ENCODE peak calls at places on chromosomes 2 and 18, in eight cellular contexts. Y is ACHN; D is non-pigmented ciliary epithelial cell; E is stimulated activated CD4-positive, alpha-beta T cell treated with anti-CD3 and anti-CD28 coated beads, Interleukin-1b, Interleukin-23, amount 100 ng/mL, for 48 hours; X is NCI-H1105; U is kidney glomerular epithelial cell; J is fibroblast of lung; A is fibroblast of gingiva. I is an unnamed sample.

GRCh38 chr2:7721413-7721995 is 804.3 kb downstream of the RNF144A start:
- DNase-seq in X (no peak), U (no peak), Y (no peak), E (no peak), A (no peak), J (no peak), D (no peak), I (no peak)

GRCh38 chr2:36411962-36412444 is 56.4 kb downstream of the CRIM1 start:
- DNase-seq in E (no peak), A (peak), Y (peak), D (no peak), U (peak), X (no peak), J (no peak), I (no peak)

GRCh38 chr2:105238664-105239240 is 2.8 kb upstream of the GPR45 start:
- DNase-seq in A (no peak), E (no peak), D (no peak), X (no peak), Y (peak), J (peak), U (peak), I (no peak)

GRCh38 chr2:230758566-230759480 is 46.2 kb downstream of the CAB39 start:
- DNase-seq in A (peak), D (no peak), J (peak), E (no peak), U (peak), Y (no peak), X (no peak), I (no peak)

GRCh38 chr2:71880846-71881610 is 266.6 kb downstream of the CYP26B1 start:
- DNase-seq in Y (peak), A (peak), X (no peak), E (no peak), U (no peak), J (peak), D (no peak), I (no peak)

GRCh38 chr2:206218792-206219509 is 55.5 kb upstream of the ZDBF2 start:
- DNase-seq in U (no peak), X (no peak), D (no peak), J (no peak), A (no peak), Y (no peak), E (no peak), I (no peak)

GRCh38 chr2:190722061-190722759 is 73.3 kb downstream of the NAB1 start:
- DNase-seq in D (no peak), A (no peak), E (peak), X (no peak), U (no peak), Y (no peak), J (peak), I (peak)

GRCh38 chr18:79531386-79531785 is 135.7 kb downstream of the NFATC1 start:
- DNase-seq in Y (no peak), D (no peak), X (no peak), E (no peak), J (no peak), A (no peak), U (no peak), I (no peak)

GRCh38 chr2:145815933-145816332 is 1296.0 kb upstream of the ZEB2 start:
- DNase-seq in A (no peak), U (no peak), E (no peak), Y (no peak), D (no peak), X (no peak), J (no peak), I (no peak)

GRCh38 chr2:72815655-72816268 is 10.1 kb downstream of the EXOC6B start:
- DNase-seq in U (no peak), J (no peak), A (peak), X (no peak), E (no peak), D (no peak), Y (no peak), I (no peak)

GRCh38 chr2:172050506-172051125 is 34.7 kb upstream of the DLX1 start:
- DNase-seq in J (no peak), U (no peak), A (no peak), Y (no peak), D (no peak), X (no peak), E (no peak), I (no peak)

GRCh38 chr18:21682276-21683051 is 22.1 kb downstream of the ABHD3 start:
- DNase-seq in A (peak), X (no peak), U (peak), J (peak), Y (peak), E (no peak), D (no peak), I (peak)

GRCh38 chr18:59744271-59744721 is 47.1 kb upstream of the CCBE1 start:
- DNase-seq in E (no peak), X (no peak), Y (peak), D (peak), U (no peak), J (peak), A (peak), I (no peak)

GRCh38 chr18:30522288-30522929 is 520.1 kb downstream of the DSC3 start:
- DNase-seq in U (no peak), J (no peak), Y (no peak), A (no peak), D (no peak), X (no peak), E (no peak), I (no peak)

GRCh38 chr2:196200557-196200956 is 29.2 kb upstream of the STK17B start:
- DNase-seq in U (no peak), J (no peak), X (no peak), E (peak), D (no peak), Y (no peak), A (no peak), I (peak)

GRCh38 chr2:75055307-75055819 is 96.9 kb downstream of the POLE4 start:
- DNase-seq in X (no peak), Y (no peak), D (no peak), U (no peak), J (no peak), A (no peak), E (no peak), I (no peak)

GRCh38 chr2:41722668-41723369 is 325.0 kb upstream of the PKDCC start:
- DNase-seq in U (peak), E (no peak), Y (no peak), D (no peak), J (peak), A (no peak), X (no peak), I (no peak)

GRCh38 chr18:33923980-33924379 is 300.7 kb downstream of the NOL4 start:
- DNase-seq in X (peak), E (no peak), U (no peak), Y (no peak), D (no peak), J (no peak), A (no peak), I (no peak)

GRCh38 chr2:236700703-236701102 is 131.1 kb downstream of the ACKR3 start:
- DNase-seq in U (no peak), X (no peak), A (no peak), D (no peak), E (no peak), J (no peak), Y (no peak), I (no peak)

GRCh38 chr2:100936070-100936741 is 65.9 kb upstream of the RPL31 start:
- DNase-seq in Y (no peak), E (no peak), D (no peak), J (no peak), X (no peak), U (no peak), A (no peak), I (no peak)

GRCh38 chr18:46171331-46171730 is 67.1 kb downstream of the HAUS1 start:
- DNase-seq in J (no peak), X (no peak), U (no peak), A (no peak), Y (no peak), D (no peak), E (no peak), I (no peak)

GRCh38 chr2:45962522-45962921 is 311.0 kb downstream of the PRKCE start:
- DNase-seq in E (no peak), D (no peak), X (peak), A (peak), U (peak), J (peak), Y (peak), I (no peak)

GRCh38 chr2:157184161-157184910 is 73.2 kb upstream of the GALNT5 start:
- DNase-seq in J (peak), E (no peak), X (no peak), A (peak), U (no peak), D (no peak), Y (no peak), I (no peak)

GRCh38 chr2:8819194-8819593 is 18.2 kb downstream of the KIDINS220 start:
- DNase-seq in U (no peak), D (no peak), X (no peak), E (no peak), A (no peak), Y (peak), J (peak), I (no peak)

GRCh38 chr2:8169443-8169842 is 512.4 kb upstream of the ID2 start:
- DNase-seq in J (peak), D (peak), Y (no peak), X (no peak), U (peak), A (peak), E (no peak), I (no peak)

GRCh38 chr2:36812196-36812595 is 115.7 kb downstream of the VIT start:
- DNase-seq in X (no peak), Y (peak), D (no peak), U (no peak), J (no peak), E (no peak), A (no peak), I (no peak)